ENCODE peak calls at places on chromosomes 2 and 18, in seven cellular contexts. N is NAMALWA; Q is cardiac muscle cell; M is GM13977; E is substantia nigra; W is stimulated activated CD8-positive, alpha-beta memory T cell treated with anti-CD3 and anti-CD28 coated beads, Interleukin-2, amount 100 ng/mL, for 1 hour; O is mesenteric fat pad. B is an unnamed sample.

GRCh38 chr18:63410792-63411191 is 11.5 kb downstream of the VPS4B start:
- DNase-seq in O (no peak), E (no peak), N (no peak), W (no peak), M (no peak), Q (peak), B (no peak)

GRCh38 chr2:152320166-152320565 is 14.8 kb upstream of the FMNL2 start:
- DNase-seq in Q (peak), O (no peak), M (no peak), W (no peak), N (no peak), E (no peak), B (no peak)

GRCh38 chr2:106953779-106954178 is 67.8 kb upstream of the ST6GAL2 start:
- DNase-seq in N (no peak), M (no peak), Q (no peak), O (no peak), E (no peak), W (no peak), B (no peak)

GRCh38 chr2:207746131-207746530 is 23.6 kb downstream of the FZD5 start:
- DNase-seq in M (peak), Q (peak), W (no peak), N (peak), O (no peak), E (no peak), B (peak)

GRCh38 chr18:7000484-7001096 is 117.0 kb downstream of the LAMA1 start:
- DNase-seq in E (no peak), N (peak), M (no peak), O (no peak), Q (peak), W (no peak), B (no peak)

GRCh38 chr18:75757951-75758350 is 330.4 kb upstream of the SMIM21 start:
- DNase-seq in W (no peak), N (no peak), Q (no peak), M (no peak), E (no peak), O (no peak), B (no peak)

GRCh38 chr2:30417253-30417652 is 29.8 kb upstream of the LCLAT1 start:
- DNase-seq in Q (peak), M (no peak), W (no peak), O (no peak), E (no peak), N (no peak), B (no peak)

GRCh38 chr18:29301048-29301447 is 1124.1 kb upstream of the CDH2 start:
- DNase-seq in N (no peak), Q (no peak), W (no peak), O (no peak), M (no peak), E (no peak), B (no peak)

GRCh38 chr18:60372141-60372540 is 434 bp downstream of the MC4R start:
- DNase-seq in M (no peak), Q (no peak), W (no peak), E (no peak), N (no peak), O (no peak), B (peak)

GRCh38 chr2:238649936-238650518 is 197.9 kb upstream of the TWIST2 start:
- DNase-seq in M (no peak), W (no peak), Q (no peak), E (no peak), O (peak), N (no peak), B (no peak)

GRCh38 chr2:28776471-28776870 is 24.8 kb downstream of the PPP1CB start:
- DNase-seq in O (no peak), N (no peak), W (no peak), E (no peak), M (no peak), Q (no peak), B (no peak)

GRCh38 chr2:167857406-167857805 is 390.0 kb downstream of the STK39 start:
- DNase-seq in M (no peak), Q (no peak), N (no peak), O (no peak), E (no peak), W (no peak), B (no peak)

GRCh38 chr18:9226463-9226862 is 89.9 kb downstream of the ANKRD12 start:
- DNase-seq in W (no peak), E (no peak), M (no peak), N (no peak), O (no peak), Q (no peak), B (no peak)

GRCh38 chr2:151299940-151300539 is 10.6 kb upstream of the NMI start:
- DNase-seq in W (no peak), O (no peak), E (no peak), M (no peak), Q (peak), N (no peak), B (no peak)

GRCh38 chr2:197915548-197916265 is 111.3 kb downstream of the PLCL1 start:
- DNase-seq in M (no peak), N (no peak), Q (peak), W (no peak), E (no peak), O (no peak), B (no peak)

GRCh38 chr18:55603775-55604174 is 15.8 kb upstream of the TCF4 start:
- DNase-seq in E (no peak), O (no peak), N (no peak), Q (no peak), W (no peak), M (no peak), B (no peak)

GRCh38 chr2:12803616-12804015 is 86.9 kb downstream of the TRIB2 start:
- DNase-seq in E (no peak), W (no peak), M (no peak), Q (no peak), N (no peak), O (no peak), B (no peak)

GRCh38 chr2:53131416-53131815 is 636.2 kb upstream of the CHAC2 start:
- DNase-seq in E (no peak), O (no peak), W (no peak), M (no peak), Q (peak), N (no peak), B (no peak)

B was measured in nephron progenitor cell.